ENCODE peak calls at places on chromosomes 6 and 20, in five cellular contexts. One of them, this sample, is unnamed.
A peak's percentile ranks its signal among the peaks of the same experiment; 100 is the strongest.

GRCh38 chr6:95087394-95088097 is 489.8 kb upstream of the MANEA start:
- DNase-seq in H1: no peak
- DNase-seq in HepG2: peak; percentile 1
- DNase-seq in GM12878: no peak
- DNase-seq in HCT116: peak; percentile 50
- DNase-seq in this sample: no peak

GRCh38 chr6:151142676-151143075 is 97.1 kb upstream of the AKAP12 start:
- DNase-seq in H1: no peak
- DNase-seq in GM12878: no peak
- DNase-seq in HCT116: no peak
- DNase-seq in HepG2: no peak
- DNase-seq in this sample: no peak

GRCh38 chr20:49427751-49428518 is 54.5 kb downstream of the KCNB1 start:
- DNase-seq in HCT116: no peak
- DNase-seq in HepG2: no peak
- DNase-seq in H1: no peak
- DNase-seq in GM12878: no peak
- DNase-seq in this sample: no peak

GRCh38 chr6:158474961-158475343 is 84.9 kb upstream of the TMEM181 start:
- DNase-seq in HCT116: no peak
- DNase-seq in H1: no peak
- DNase-seq in GM12878: no peak
- DNase-seq in HepG2: peak; percentile 20
- DNase-seq in this sample: no peak

GRCh38 chr6:15929685-15930084 is 199.2 kb upstream of the MYLIP start:
- DNase-seq in GM12878: no peak
- DNase-seq in H1: no peak
- DNase-seq in HCT116: no peak
- DNase-seq in HepG2: no peak
- DNase-seq in this sample: no peak

GRCh38 chr6:110357696-110358535 is at the start of gene METTL24:
- DNase-seq in HCT116: no peak
- DNase-seq in H1: peak; percentile 72
- DNase-seq in GM12878: no peak
- DNase-seq in HepG2: no peak
- DNase-seq in this sample: no peak

GRCh38 chr6:113052513-113052912 is 705.4 kb downstream of the RFPL4B start:
- DNase-seq in HCT116: no peak
- DNase-seq in GM12878: no peak
- DNase-seq in H1: no peak
- DNase-seq in HepG2: no peak
- DNase-seq in this sample: no peak

GRCh38 chr6:109713097-109713496 is 22.0 kb downstream of the FIG4 start:
- DNase-seq in H1: no peak
- DNase-seq in HepG2: no peak
- DNase-seq in GM12878: no peak
- DNase-seq in HCT116: no peak
- DNase-seq in this sample: no peak

GRCh38 chr6:170402318-170403040 is 95.9 kb downstream of the FAM120B start:
- DNase-seq in H1: no peak
- DNase-seq in HCT116: no peak
- DNase-seq in GM12878: no peak
- DNase-seq in HepG2: no peak
- DNase-seq in this sample: no peak

GRCh38 chr20:47139934-47140333 is 216.6 kb downstream of the ZMYND8 start:
- DNase-seq in HCT116: no peak
- DNase-seq in H1: no peak
- DNase-seq in GM12878: no peak
- DNase-seq in HepG2: peak; percentile 38
- DNase-seq in this sample: no peak

GRCh38 chr20:23399568-23400241 is 21.6 kb downstream of the NAPB start:
- DNase-seq in HCT116: no peak
- DNase-seq in H1: no peak
- DNase-seq in HepG2: no peak
- DNase-seq in GM12878: no peak
- DNase-seq in this sample: peak; percentile 24

GRCh38 chr6:29510202-29510601 is 22.4 kb upstream of the MAS1L start:
- DNase-seq in HCT116: no peak
- DNase-seq in H1: no peak
- DNase-seq in GM12878: no peak
- DNase-seq in HepG2: peak; percentile 15
- DNase-seq in this sample: no peak

GRCh38 chr20:19212524-19213502 is at the start of gene SLC24A3:
- DNase-seq in HepG2: peak; percentile 23
- DNase-seq in H1: peak; percentile 77
- DNase-seq in GM12878: no peak
- DNase-seq in HCT116: no peak
- DNase-seq in this sample: no peak

GRCh38 chr6:49866485-49866943 is at the start of gene CRISP1:
- DNase-seq in HCT116: no peak
- DNase-seq in GM12878: no peak
- DNase-seq in H1: no peak
- DNase-seq in HepG2: no peak
- DNase-seq in this sample: no peak

GRCh38 chr6:52984247-52984646 is 10.8 kb downstream of the GSTA4 start:
- DNase-seq in HCT116: no peak
- DNase-seq in H1: no peak
- DNase-seq in HepG2: no peak
- DNase-seq in GM12878: peak; percentile 31
- DNase-seq in this sample: no peak

GRCh38 chr20:20466341-20466879 is 98.5 kb downstream of the INSM1 start:
- DNase-seq in HCT116: no peak
- DNase-seq in GM12878: peak; percentile 92
- DNase-seq in H1: no peak
- DNase-seq in HepG2: no peak
- DNase-seq in this sample: no peak

GRCh38 chr20:2692886-2693285 is 306 bp downstream of the EBF4 start:
- DNase-seq in HCT116: no peak
- DNase-seq in HepG2: no peak
- DNase-seq in GM12878: no peak
- DNase-seq in H1: no peak
- DNase-seq in this sample: no peak

GRCh38 chr6:41074692-41075436 is 2.1 kb downstream of the NFYA start:
- DNase-seq in H1: no peak
- DNase-seq in HepG2: peak; percentile 60
- DNase-seq in HCT116: no peak
- DNase-seq in GM12878: no peak
- DNase-seq in this sample: no peak

GRCh38 chr20:31824554-31825313 is 5.6 kb downstream of the MYLK2 start:
- DNase-seq in H1: no peak
- DNase-seq in GM12878: no peak
- DNase-seq in HCT116: no peak
- DNase-seq in HepG2: no peak
- DNase-seq in this sample: no peak
- TF ChIP-seq SRF in H1: no peak
- TF ChIP-seq SRF in GM12878: no peak
- TF ChIP-seq SRF in HCT116: no peak
- TF ChIP-seq SRF in HepG2: no peak
- TF ChIP-seq SRF in this sample: no peak

DNA sequence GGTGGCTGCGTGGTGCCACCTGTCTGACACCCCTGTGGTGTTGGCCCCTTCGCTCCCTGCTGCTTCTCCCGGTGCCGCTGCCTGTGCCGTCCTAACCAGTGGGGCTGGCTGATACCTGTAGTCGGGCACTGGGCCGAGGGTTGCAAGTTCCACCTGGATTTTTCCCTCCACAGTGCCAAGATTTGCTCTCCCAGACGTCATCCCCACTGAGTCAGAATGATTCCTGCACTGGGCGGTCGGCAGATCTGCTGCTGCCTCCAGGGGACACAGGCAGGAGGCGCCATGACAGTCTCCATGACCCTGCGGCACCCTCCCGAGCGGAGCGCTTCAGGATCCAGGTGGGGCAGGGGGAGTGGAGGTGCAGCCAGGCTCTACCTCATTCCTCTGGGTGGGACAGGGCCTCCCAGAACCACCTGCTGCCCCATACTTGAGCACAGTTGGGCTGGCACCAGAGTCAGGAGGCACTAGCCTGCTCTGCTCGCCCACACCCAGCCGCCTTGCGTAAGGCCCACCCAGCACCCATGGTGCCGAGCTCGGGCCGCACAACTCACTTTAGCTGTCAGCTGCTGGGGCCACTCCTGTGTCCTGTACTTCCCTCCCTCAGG is 60.2 kb downstream of the TCP11 start:
- DNase-seq in GM12878: no peak
- DNase-seq in HCT116: no peak
- DNase-seq in H1: no peak
- DNase-seq in HepG2: no peak
- DNase-seq in this sample: no peak
- TF ChIP-seq SRF in GM12878: no peak
- TF ChIP-seq SRF in HCT116: no peak
- TF ChIP-seq SRF in H1: no peak
- TF ChIP-seq SRF in HepG2: no peak
- TF ChIP-seq SRF in this sample: no peak

DNA sequence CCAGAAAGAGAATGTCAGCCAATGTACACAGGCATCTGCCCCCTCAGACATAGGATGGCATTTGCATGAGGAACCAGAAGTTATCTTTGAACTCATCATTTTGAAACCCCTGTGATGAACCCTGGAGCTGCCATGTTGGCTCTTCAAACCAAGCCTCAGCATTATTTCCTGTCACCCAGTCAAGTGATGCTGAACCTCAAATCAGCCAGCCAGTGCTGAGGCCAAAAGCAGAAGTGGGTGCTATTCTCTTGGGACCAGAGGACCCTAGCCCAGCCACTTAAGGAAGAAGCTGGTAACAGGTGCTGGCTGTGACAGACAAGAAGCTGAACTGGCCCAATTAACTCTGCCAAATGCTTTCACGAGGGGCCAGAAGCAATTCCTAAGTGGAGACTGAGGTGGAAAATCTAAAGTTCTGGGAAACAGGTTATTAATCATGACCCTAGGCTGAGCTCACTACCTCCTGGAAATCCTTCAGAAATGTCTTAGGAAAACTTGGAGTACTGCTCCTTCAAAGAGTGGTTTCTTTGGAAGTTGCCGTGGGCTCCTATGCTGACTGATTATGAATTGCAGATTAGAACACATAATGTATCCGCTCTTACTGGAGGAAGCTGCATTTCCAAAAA is 4.0 kb downstream of the PKIG start:
- DNase-seq in GM12878: peak; percentile 98
- DNase-seq in HCT116: no peak
- DNase-seq in HepG2: no peak
- DNase-seq in H1: no peak
- DNase-seq in this sample: no peak
- TF ChIP-seq SRF in GM12878: no peak
- TF ChIP-seq SRF in HCT116: no peak
- TF ChIP-seq SRF in HepG2: no peak
- TF ChIP-seq SRF in H1: no peak
- TF ChIP-seq SRF in this sample: no peak

DNA sequence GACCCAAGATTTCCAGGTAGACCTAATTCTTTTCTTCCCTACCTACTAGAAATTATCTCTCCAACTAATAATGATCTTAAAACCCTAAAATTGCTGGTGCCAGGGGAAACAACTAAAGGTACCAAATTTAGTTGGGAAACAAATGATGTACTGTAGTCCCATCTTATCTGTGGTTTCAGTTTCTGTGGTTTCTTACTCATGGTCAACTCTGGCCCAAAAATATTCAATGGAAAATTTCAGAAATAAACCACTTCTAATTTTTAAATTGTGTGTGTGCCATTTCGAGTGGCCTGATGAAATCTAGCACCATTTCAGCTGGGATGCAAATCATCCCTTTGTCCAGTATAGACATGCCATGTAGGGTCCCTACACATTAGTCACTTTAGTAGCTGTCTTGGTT is 475.2 kb upstream of the EPHA7 start:
- DNase-seq in HepG2: no peak
- DNase-seq in H1: no peak
- DNase-seq in HCT116: no peak
- DNase-seq in GM12878: no peak
- DNase-seq in this sample: no peak
- TF ChIP-seq SRF in HepG2: no peak
- TF ChIP-seq SRF in H1: no peak
- TF ChIP-seq SRF in HCT116: no peak
- TF ChIP-seq SRF in GM12878: no peak
- TF ChIP-seq SRF in this sample: no peak

GRCh38 chr20:25017257-25017803 is 24.8 kb upstream of the APMAP start:
- DNase-seq in HCT116: no peak
- DNase-seq in GM12878: no peak
- DNase-seq in H1: peak; percentile 59
- DNase-seq in HepG2: peak; percentile 64
- DNase-seq in this sample: no peak
- TF ChIP-seq SRF in HCT116: no peak
- TF ChIP-seq SRF in GM12878: no peak
- TF ChIP-seq SRF in H1: no peak
- TF ChIP-seq SRF in HepG2: no peak
- TF ChIP-seq SRF in this sample: no peak

GRCh38 chr6:132264101-132264500 is 137.2 kb downstream of the MOXD1 start:
- DNase-seq in H1: no peak
- DNase-seq in GM12878: no peak
- DNase-seq in HepG2: no peak
- DNase-seq in HCT116: no peak
- DNase-seq in this sample: no peak

GRCh38 chr6:132257561-132257960 is 143.7 kb downstream of the MOXD1 start:
- DNase-seq in HCT116: no peak
- DNase-seq in GM12878: no peak
- DNase-seq in HepG2: no peak
- DNase-seq in H1: no peak
- DNase-seq in this sample: no peak

GRCh38 chr6:132256457-132256856 is 144.8 kb downstream of the MOXD1 start:
- DNase-seq in HCT116: no peak
- DNase-seq in H1: no peak
- DNase-seq in HepG2: no peak
- DNase-seq in GM12878: no peak
- DNase-seq in this sample: no peak

GRCh38 chr6:132261354-132261753 is 139.9 kb downstream of the MOXD1 start:
- DNase-seq in HCT116: no peak
- DNase-seq in HepG2: no peak
- DNase-seq in GM12878: no peak
- DNase-seq in H1: no peak
- DNase-seq in this sample: no peak

DNA sequence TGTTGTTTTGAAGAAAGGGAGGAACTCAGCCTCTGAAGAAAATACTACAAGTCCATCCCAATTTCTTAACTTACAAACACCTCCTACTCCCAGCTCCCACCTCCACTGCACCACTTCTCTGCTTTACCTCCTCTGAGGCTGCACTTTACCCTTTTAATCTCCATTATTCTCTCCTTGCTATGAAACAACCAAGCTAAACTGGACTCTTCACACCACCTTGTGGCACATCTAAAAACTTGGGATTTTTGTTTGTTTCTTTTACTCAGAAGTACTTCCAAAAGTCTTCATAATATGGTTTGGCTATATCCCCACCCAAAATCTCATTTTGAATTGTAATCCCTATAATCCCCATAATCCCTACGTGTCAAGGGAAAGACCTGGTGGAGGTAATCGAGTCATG is 142.2 kb downstream of the MOXD1 start:
- DNase-seq in GM12878: no peak
- DNase-seq in HepG2: peak; percentile 7
- DNase-seq in H1: no peak
- DNase-seq in HCT116: no peak
- DNase-seq in this sample: no peak
- TF ChIP-seq SRF in GM12878: no peak
- TF ChIP-seq SRF in HepG2: no peak
- TF ChIP-seq SRF in H1: no peak
- TF ChIP-seq SRF in HCT116: no peak
- TF ChIP-seq SRF in this sample: no peak